ENCODE peak calls at places on chromosomes 2 and 18, in four cellular contexts. Y, N, J and G are unnamed samples.

GRCh38 chr2:133755515-133756311 is 187.4 kb upstream of the NCKAP5 start:
- DNase-seq in N (no peak), Y (peak; percentile 99), J (no peak), G (peak; percentile 84)

GRCh38 chr2:234958311-234958710 is 6.5 kb downstream of the SH3BP4 start:
- DNase-seq in Y (no peak), N (no peak), J (no peak), G (no peak)

GRCh38 chr2:101520246-101520645 is 45.3 kb upstream of the RFX8 start:
- DNase-seq in N (no peak), Y (peak; percentile 55), J (no peak), G (peak; percentile 24)

GRCh38 chr2:8986327-8986976 is 17.0 kb downstream of the MBOAT2 start:
- DNase-seq in J (peak; percentile 50), N (no peak), Y (no peak), G (no peak)

GRCh38 chr2:68556384-68556783 is 87.0 kb upstream of the PROKR1 start:
- DNase-seq in N (no peak), J (no peak), Y (no peak), G (no peak)

GRCh38 chr2:32356735-32357544 is at the start of gene BIRC6:
- DNase-seq in Y (peak; percentile 97), N (peak; percentile 91), J (peak; percentile 96), G (peak; percentile 97)

GRCh38 chr2:232219496-232219870 is 159.1 kb upstream of the ALPP start:
- DNase-seq in N (no peak), Y (no peak), J (peak; percentile 76), G (no peak)

GRCh38 chr18:35029770-35030169 is 11.4 kb upstream of the MAPRE2 start:
- DNase-seq in N (no peak), Y (no peak), J (peak; percentile 31), G (no peak)

GRCh38 chr18:42068030-42068429 is 113.0 kb downstream of the PIK3C3 start:
- DNase-seq in Y (no peak), J (no peak), N (no peak), G (no peak)

DNA sequence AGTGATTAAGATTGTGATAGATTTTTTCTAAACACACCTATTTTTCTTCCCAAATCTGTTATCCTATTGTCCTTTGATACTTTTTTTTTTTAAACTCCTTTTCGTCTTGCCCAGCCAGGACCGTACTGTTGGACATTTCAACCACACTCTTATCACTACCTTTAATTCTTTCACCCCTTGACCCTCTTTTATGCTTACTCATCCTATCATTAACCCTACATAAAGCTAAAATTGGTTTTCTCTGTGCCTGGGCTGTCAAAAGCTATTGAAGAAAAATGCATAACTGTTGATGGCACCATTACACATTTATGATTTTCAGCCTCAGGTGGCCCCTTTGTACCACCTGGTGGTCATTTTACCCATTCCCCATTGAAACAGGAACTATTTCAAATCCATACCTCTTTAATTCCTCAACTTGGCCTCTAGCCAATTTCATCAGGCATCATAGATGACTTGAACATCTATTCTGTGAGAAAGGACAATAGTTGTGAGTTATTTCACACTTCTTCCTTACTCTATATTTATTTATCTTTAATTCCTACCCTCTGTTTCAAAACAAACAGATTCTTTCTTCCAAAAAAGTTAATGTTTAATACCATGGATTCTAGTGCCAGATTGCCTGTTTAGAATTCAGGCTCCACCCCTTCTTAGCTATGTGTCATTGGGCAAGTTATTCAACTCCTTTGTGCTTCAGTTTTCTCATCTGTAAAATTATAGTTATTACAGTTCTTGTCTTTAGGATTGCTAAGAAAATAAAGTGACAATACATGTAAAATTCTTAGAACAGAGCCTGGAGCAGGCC is 258.6 kb downstream of the CAMKMT start:
- DNase-seq in Y (no peak), N (no peak), J (no peak), G (no peak)
- TF ChIP-seq CTCF in Y (no peak), N (no peak), J (peak; percentile 25), G (peak; percentile 25)

DNA sequence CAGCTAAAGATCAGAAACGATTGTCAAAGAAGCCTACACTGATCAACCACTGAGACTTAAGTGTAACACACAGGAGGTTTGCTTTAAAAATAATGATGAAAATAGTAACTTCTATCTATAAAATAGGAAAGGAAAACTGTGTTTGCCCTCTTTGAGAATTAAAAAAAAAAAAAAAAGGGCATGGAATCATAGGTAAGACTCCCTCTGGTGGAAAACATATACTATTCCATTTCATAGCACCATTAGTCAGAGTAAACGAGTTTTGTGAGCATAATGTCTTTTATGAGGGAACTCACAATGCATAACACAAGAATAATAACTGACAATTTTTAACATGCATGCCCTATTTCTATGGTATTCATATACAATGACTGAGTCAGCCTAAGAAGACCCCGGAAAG is 36.3 kb downstream of the SLC35F5 start:
- DNase-seq in N (no peak), Y (no peak), J (peak; percentile 11), G (no peak)
- TF ChIP-seq CTCF in N (peak; percentile 45), Y (peak; percentile 38), J (peak; percentile 74), G (peak; percentile 80)

GRCh38 chr18:21934766-21935015 is 194.1 kb downstream of the MIB1 start:
- DNase-seq in N (no peak), J (no peak), Y (no peak), G (no peak)

GRCh38 chr18:21933931-21934765 is 193.6 kb downstream of the MIB1 start:
- DNase-seq in J (no peak), N (no peak), Y (no peak), G (no peak)

GRCh38 chr18:21930177-21930576 is 189.6 kb downstream of the MIB1 start:
- DNase-seq in Y (no peak), N (no peak), J (no peak), G (no peak)

GRCh38 chr18:21928925-21929324 is 188.3 kb downstream of the MIB1 start:
- DNase-seq in J (no peak), N (no peak), Y (no peak), G (no peak)
- TF ChIP-seq CTCF in J (peak; percentile 11), N (no peak), Y (no peak), G (no peak)

DNA sequence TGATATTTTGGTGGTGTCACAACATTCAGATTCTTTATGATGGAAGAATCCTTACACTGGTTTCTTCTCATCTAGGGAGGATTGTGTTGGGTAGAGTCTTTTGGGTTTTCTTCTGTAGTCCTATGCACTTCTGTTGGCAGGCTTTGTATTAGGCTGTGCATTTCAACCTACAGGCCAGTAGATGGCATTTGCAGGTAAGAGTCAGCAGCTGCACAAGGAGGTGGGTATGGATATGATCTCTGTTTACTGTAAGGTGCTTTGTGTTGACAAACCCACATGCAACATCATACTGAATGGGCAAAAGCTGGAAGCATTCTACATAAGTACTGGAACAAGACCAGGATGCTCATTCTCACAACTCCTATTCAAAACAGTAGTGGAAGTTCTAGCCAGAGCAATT is 656.8 kb downstream of the METTL4 start:
- DNase-seq in N (no peak), Y (peak; percentile 15), J (peak; percentile 43), G (no peak)
- TF ChIP-seq CTCF in N (no peak), Y (peak; percentile 35), J (peak; percentile 78), G (peak; percentile 24)